ENCODE peak calls at places on chromosomes 2 and 18, in nine cellular contexts. D is right cardiac atrium; Z is esophagus squamous epithelium; R is esophagus muscularis mucosa; O is thoracic aorta; I is A673; K is A549; B is effector memory CD4-positive, alpha-beta T cell; X is left ventricle myocardium inferior. A is an unnamed sample.

GRCh38 chr18:56028514-56028913 is 440.5 kb upstream of the TCF4 start:
- DNase-seq in K (peak; percentile 24), I (no peak), R (no peak), Z (no peak), X (no peak), D (no peak), B (no peak), O (no peak), A (no peak)

GRCh38 chr18:50320719-50321118 is 33.2 kb upstream of the CXXC1 start:
- DNase-seq in R (no peak), O (no peak), D (no peak), X (no peak), I (no peak), Z (no peak), B (no peak), K (no peak), A (no peak)

GRCh38 chr2:96267159-96267971 is 1.3 kb downstream of the CIAO1 start:
- DNase-seq in D (no peak), O (no peak), B (peak; percentile 13), X (no peak), K (peak; percentile 66), Z (no peak), R (no peak), I (peak; percentile 71), A (no peak)

GRCh38 chr2:43300781-43301586 is 74.6 kb upstream of the ZFP36L2 start:
- DNase-seq in B (no peak), I (no peak), O (no peak), D (no peak), X (no peak), K (no peak), Z (no peak), R (no peak), A (no peak)

GRCh38 chr18:48546411-48546810 is 7.6 kb downstream of the CTIF start:
- DNase-seq in X (no peak), R (no peak), Z (no peak), B (no peak), K (no peak), I (peak; percentile 40), D (no peak), O (no peak), A (no peak)

GRCh38 chr18:46711444-46711863 is 45.4 kb downstream of the ST8SIA5 start:
- DNase-seq in D (no peak), K (no peak), Z (no peak), I (no peak), O (no peak), B (no peak), R (no peak), X (no peak), A (no peak)

GRCh38 chr18:21598726-21599584 is 1.5 kb downstream of the ESCO1 start:
- DNase-seq in R (no peak), B (no peak), X (no peak), I (no peak), O (no peak), K (peak; percentile 56), D (no peak), Z (no peak), A (no peak)

GRCh38 chr2:145601306-145601925 is 1081.5 kb upstream of the ZEB2 start:
- DNase-seq in X (no peak), B (no peak), Z (no peak), D (no peak), K (no peak), R (no peak), I (peak; percentile 34), O (no peak), A (no peak)

GRCh38 chr2:55771612-55772011 is 78.0 kb upstream of the PNPT1 start:
- DNase-seq in Z (no peak), X (no peak), K (peak; percentile 53), D (no peak), B (no peak), I (peak; percentile 53), O (no peak), R (no peak), A (no peak)

GRCh38 chr2:104690255-104690999 is 163.5 kb upstream of the POU3F3 start:
- DNase-seq in Z (no peak), R (no peak), O (no peak), X (no peak), K (no peak), I (no peak), B (no peak), D (no peak), A (no peak)

GRCh38 chr2:240618776-240619175 is 6.5 kb upstream of the GPR35 start:
- DNase-seq in D (no peak), Z (no peak), X (no peak), K (no peak), R (no peak), O (no peak), I (no peak), B (no peak), A (no peak)

GRCh38 chr2:26064846-26065245 is 31.0 kb downstream of the RAB10 start:
- DNase-seq in R (no peak), O (no peak), B (no peak), I (no peak), Z (no peak), K (peak; percentile 70), D (no peak), X (no peak), A (no peak)

GRCh38 chr2:115848192-115848591 is 1405.8 kb downstream of the DPP10 start:
- DNase-seq in O (no peak), B (no peak), Z (no peak), X (no peak), I (no peak), D (no peak), R (no peak), K (no peak), A (no peak)

GRCh38 chr2:68282814-68283812 is 30.8 kb upstream of the PPP3R1 start:
- DNase-seq in D (no peak), K (peak; percentile 69), O (no peak), R (no peak), I (peak; percentile 33), Z (no peak), B (no peak), X (no peak), A (no peak)

GRCh38 chr2:118539290-118539689 is 308.2 kb downstream of the EN1 start:
- DNase-seq in B (no peak), Z (no peak), D (peak; percentile 73), X (no peak), I (peak; percentile 24), O (no peak), R (peak; percentile 75), K (peak; percentile 13), A (no peak)

GRCh38 chr2:230798769-230799399 is 65.9 kb upstream of the ITM2C start:
- DNase-seq in I (peak; percentile 69), R (no peak), B (no peak), O (no peak), K (peak; percentile 45), Z (no peak), X (no peak), D (no peak), A (no peak)

GRCh38 chr2:35082072-35082471 is 1273.5 kb upstream of the CRIM1 start:
- DNase-seq in Z (no peak), D (no peak), R (no peak), O (no peak), B (no peak), X (no peak), I (no peak), K (peak; percentile 42), A (no peak)

GRCh38 chr2:14804912-14805311 is 172.4 kb downstream of the LRATD1 start:
- DNase-seq in K (no peak), Z (no peak), I (no peak), O (no peak), D (no peak), X (no peak), B (no peak), R (no peak), A (no peak)

GRCh38 chr2:232577841-232578240 is 27.4 kb downstream of the EIF4E2 start:
- DNase-seq in X (no peak), D (no peak), Z (no peak), K (no peak), B (no peak), R (no peak), O (no peak), I (no peak), A (no peak)

GRCh38 chr2:239278941-239279365 is 121.9 kb downstream of the HDAC4 start:
- DNase-seq in I (no peak), D (no peak), X (no peak), B (no peak), K (no peak), O (no peak), R (no peak), Z (no peak), A (no peak)

GRCh38 chr2:15995603-15996002 is 55.3 kb downstream of the MYCN start:
- DNase-seq in K (no peak), X (no peak), O (no peak), Z (no peak), I (no peak), R (no peak), B (no peak), D (no peak), A (no peak)

GRCh38 chr18:48208432-48208948 is 200.7 kb downstream of the ZBTB7C start:
- DNase-seq in Z (no peak), X (no peak), K (no peak), D (no peak), R (no peak), I (no peak), O (no peak), B (no peak), A (no peak)

DNA sequence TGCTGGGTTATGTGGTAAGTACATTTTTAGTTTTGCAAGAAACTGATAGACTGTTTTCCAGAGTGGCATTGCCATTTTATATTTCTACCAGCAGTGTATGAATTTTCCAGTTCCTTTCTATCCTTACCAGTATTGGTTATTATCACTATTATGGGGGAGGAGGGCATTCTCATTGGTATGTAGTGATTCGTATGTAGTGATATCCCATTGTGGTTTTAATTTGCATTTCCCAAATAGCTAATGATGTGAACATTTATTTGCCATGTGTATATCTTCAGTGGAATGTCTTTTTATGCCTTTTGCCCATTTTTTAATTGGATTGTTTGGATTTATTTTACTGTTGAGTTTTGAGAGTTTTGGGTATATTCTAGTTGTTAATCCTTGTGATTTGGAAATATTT is 16.9 kb downstream of the EIF5B start:
- DNase-seq in X (no peak), O (no peak), B (no peak), K (no peak), R (no peak), D (no peak), I (no peak), Z (no peak), A (no peak)
- H3K27ac ChIP-seq in X (no peak overlapping the region), O (no peak overlapping the region), B (no peak overlapping the region), K (no peak overlapping the region), R (no peak overlapping the region), D (no peak overlapping the region), I (no peak overlapping the region), Z (no peak overlapping the region), A (no peak overlapping the region)

GRCh38 chr2:8577573-8577972 is 104.3 kb upstream of the ID2 start:
- DNase-seq in R (no peak), Z (no peak), D (no peak), O (no peak), B (no peak), X (no peak), I (no peak), K (no peak), A (no peak)
- H3K27ac ChIP-seq in R (no peak overlapping the region), Z (no peak overlapping the region), D (no peak overlapping the region), O (no peak overlapping the region), B (no peak overlapping the region), X (no peak overlapping the region), I (no peak overlapping the region), K (no peak overlapping the region), A (no peak overlapping the region)

GRCh38 chr2:207291287-207292249 is 125.8 kb upstream of the KLF7 start:
- DNase-seq in R (no peak), I (no peak), K (no peak), O (no peak), B (no peak), Z (no peak), D (no peak), X (no peak), A (no peak)
- H3K27ac ChIP-seq in R (no peak overlapping the region), I (no peak overlapping the region), K (no peak overlapping the region), O (no peak overlapping the region), B (no peak overlapping the region), Z (no peak overlapping the region), D (no peak overlapping the region), X (no peak overlapping the region), A (no peak overlapping the region)

GRCh38 chr2:31402388-31402787 is 12.2 kb downstream of the XDH start:
- DNase-seq in R (peak; percentile 53), O (no peak), B (no peak), I (no peak), D (no peak), Z (no peak), X (no peak), K (no peak), A (no peak)
- H3K27ac ChIP-seq in R (no peak overlapping the region), O (no peak overlapping the region), B (no peak overlapping the region), I (no peak overlapping the region), D (no peak overlapping the region), Z (peak overlapping the region; percentile 3), X (no peak overlapping the region), K (peak overlapping the region; percentile 84), A (no peak overlapping the region)

A was measured in caudate nucleus.